ENCODE peak calls at places on chromosomes 2 and 18, in four cellular contexts. One of them, this sample, is unnamed.
A peak's percentile ranks its signal among the peaks of the same experiment; 100 is the strongest.

GRCh38 chr2:191020221-191020741 is 6.3 kb upstream of the STAT1 start:
- DNase-seq in SK-N-SH: peak; percentile 98
- DNase-seq in HepG2: peak; percentile 96
- DNase-seq in stomach: peak; percentile 95
- DNase-seq in this sample: peak; percentile 93

GRCh38 chr2:8779795-8780194 is 57.6 kb downstream of the KIDINS220 start:
- DNase-seq in stomach: no peak
- DNase-seq in HepG2: no peak
- DNase-seq in SK-N-SH: no peak
- DNase-seq in this sample: no peak

GRCh38 chr18:6677086-6677485 is 52.4 kb upstream of the ARHGAP28 start:
- DNase-seq in stomach: no peak
- DNase-seq in SK-N-SH: no peak
- DNase-seq in HepG2: no peak
- DNase-seq in this sample: no peak

GRCh38 chr2:19140463-19141208 is 217.8 kb downstream of the OSR1 start:
- DNase-seq in SK-N-SH: no peak
- DNase-seq in HepG2: peak; percentile 99
- DNase-seq in stomach: no peak
- DNase-seq in this sample: no peak

GRCh38 chr2:232419245-232420072 is 12.8 kb downstream of the ALPG start:
- DNase-seq in stomach: no peak
- DNase-seq in SK-N-SH: peak; percentile 40
- DNase-seq in HepG2: no peak
- DNase-seq in this sample: no peak

GRCh38 chr2:29323301-29323700 is 208.1 kb downstream of the CLIP4 start:
- DNase-seq in SK-N-SH: no peak
- DNase-seq in HepG2: no peak
- DNase-seq in stomach: no peak
- DNase-seq in this sample: no peak

GRCh38 chr2:16123881-16124780 is 183.8 kb downstream of the MYCN start:
- DNase-seq in stomach: no peak
- DNase-seq in HepG2: no peak
- DNase-seq in SK-N-SH: peak; percentile 17
- DNase-seq in this sample: no peak

GRCh38 chr2:233929352-233929843 is 12.2 kb downstream of the TRPM8 start:
- DNase-seq in HepG2: no peak
- DNase-seq in stomach: no peak
- DNase-seq in SK-N-SH: no peak
- DNase-seq in this sample: no peak

GRCh38 chr2:168194784-168195522 is 52.4 kb downstream of the STK39 start:
- DNase-seq in HepG2: no peak
- DNase-seq in SK-N-SH: peak; percentile 44
- DNase-seq in stomach: no peak
- DNase-seq in this sample: no peak

GRCh38 chr2:25079050-25079635 is 37.3 kb downstream of the EFR3B start:
- DNase-seq in HepG2: no peak
- DNase-seq in stomach: no peak
- DNase-seq in SK-N-SH: no peak
- DNase-seq in this sample: no peak
- H3K4me3 ChIP-seq in HepG2: no peak overlapping the region
- H3K4me3 ChIP-seq in stomach: no peak overlapping the region
- H3K4me3 ChIP-seq in SK-N-SH: no peak overlapping the region
- H3K4me3 ChIP-seq in this sample: no peak overlapping the region

GRCh38 chr2:62801814-62802524 is 96.5 kb downstream of the EHBP1 start:
- DNase-seq in stomach: no peak
- DNase-seq in SK-N-SH: no peak
- DNase-seq in HepG2: no peak
- DNase-seq in this sample: no peak
- H3K4me3 ChIP-seq in stomach: no peak overlapping the region
- H3K4me3 ChIP-seq in SK-N-SH: no peak overlapping the region
- H3K4me3 ChIP-seq in HepG2: no peak overlapping the region
- H3K4me3 ChIP-seq in this sample: no peak overlapping the region

DNA sequence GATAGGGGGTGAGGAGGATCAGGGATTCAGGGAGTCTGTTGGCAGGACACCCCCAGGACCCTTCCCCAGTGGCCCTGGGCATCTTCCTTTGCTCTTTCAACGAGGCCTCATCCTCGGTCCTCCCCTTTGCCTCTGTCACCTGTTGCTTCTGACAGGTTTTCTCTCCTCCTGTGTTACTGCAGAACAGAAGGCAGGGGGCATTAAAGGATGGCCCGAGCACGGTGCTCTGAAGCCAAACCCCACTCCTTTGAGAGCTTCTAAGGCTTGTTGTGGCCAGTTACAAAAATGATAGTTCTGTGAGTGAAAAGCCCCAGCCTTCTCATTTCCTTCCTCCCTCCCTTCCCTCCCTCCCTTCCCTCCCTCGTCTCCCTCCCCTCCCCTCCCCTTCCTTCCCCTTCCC is 82.5 kb downstream of the THNSL2 start:
- DNase-seq in HepG2: no peak
- DNase-seq in SK-N-SH: no peak
- DNase-seq in stomach: no peak
- DNase-seq in this sample: no peak
- H3K4me3 ChIP-seq in HepG2: no peak overlapping the region
- H3K4me3 ChIP-seq in SK-N-SH: no peak overlapping the region
- H3K4me3 ChIP-seq in stomach: no peak overlapping the region
- H3K4me3 ChIP-seq in this sample: no peak overlapping the region

DNA sequence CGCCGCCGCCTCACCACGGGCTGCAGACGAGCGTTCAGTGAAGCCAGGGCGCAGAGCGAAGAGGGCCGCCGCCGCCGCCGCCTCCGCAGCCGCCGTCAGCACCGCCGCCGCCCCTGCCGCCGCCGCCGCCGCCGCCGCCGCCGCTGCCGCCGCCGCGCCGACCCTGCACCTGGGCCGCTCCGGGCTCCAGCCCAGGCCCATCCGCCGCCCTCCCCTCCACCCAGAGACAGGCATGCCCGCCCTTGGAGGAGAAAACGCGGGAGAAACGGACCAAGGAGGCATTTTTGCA is 3.0 kb downstream of the POU3F3 start:
- DNase-seq in stomach: no peak
- DNase-seq in SK-N-SH: no peak
- DNase-seq in HepG2: no peak
- DNase-seq in this sample: no peak
- H3K4me3 ChIP-seq in stomach: peak overlapping the region; percentile 37
- H3K4me3 ChIP-seq in SK-N-SH: no peak overlapping the region
- H3K4me3 ChIP-seq in HepG2: no peak overlapping the region
- H3K4me3 ChIP-seq in this sample: no peak overlapping the region

GRCh38 chr2:30969006-30969405 is 161.8 kb upstream of the CAPN13 start:
- DNase-seq in stomach: no peak
- DNase-seq in SK-N-SH: no peak
- DNase-seq in HepG2: no peak
- DNase-seq in this sample: no peak

GRCh38 chr2:30975156-30975555 is 163.1 kb downstream of the GALNT14 start:
- DNase-seq in HepG2: no peak
- DNase-seq in stomach: no peak
- DNase-seq in SK-N-SH: no peak
- DNase-seq in this sample: no peak

DNA sequence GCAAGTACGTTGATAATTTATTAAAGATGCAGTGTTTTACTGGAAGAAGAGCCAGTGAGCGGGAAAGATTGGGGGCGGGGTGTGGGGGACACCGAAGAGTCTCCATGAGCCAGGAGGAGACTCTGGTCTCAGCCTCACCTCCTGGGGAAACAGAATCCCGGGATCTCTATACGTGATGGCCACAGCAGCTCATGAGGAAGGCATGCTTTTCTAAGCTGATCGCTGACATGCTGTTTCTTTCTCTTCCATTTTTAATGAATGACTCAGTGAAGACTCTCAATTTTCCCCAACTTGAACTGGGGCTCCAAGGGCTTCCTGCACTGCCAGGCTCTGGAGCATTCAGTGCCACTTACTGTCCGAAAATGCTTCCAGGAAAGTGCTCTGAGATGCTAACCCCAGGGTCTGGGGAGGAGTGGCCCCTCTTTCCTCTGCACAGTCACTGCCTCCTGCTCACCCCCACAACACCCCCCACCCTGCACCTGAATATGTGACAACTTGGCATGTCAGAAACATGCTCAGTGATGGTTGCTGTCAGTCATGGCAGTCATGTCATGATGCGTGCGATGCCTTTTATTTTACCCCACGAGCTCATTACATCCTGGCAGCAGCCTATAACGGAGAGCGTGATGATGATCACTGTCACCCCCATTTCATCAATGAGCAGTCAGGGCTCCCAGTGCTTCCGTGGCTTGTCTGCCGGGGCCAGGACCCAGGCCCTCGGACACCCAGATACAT is 164.2 kb upstream of the CAPN13 start:
- DNase-seq in stomach: no peak
- DNase-seq in HepG2: no peak
- DNase-seq in SK-N-SH: no peak
- DNase-seq in this sample: no peak
- H3K4me3 ChIP-seq in stomach: no peak overlapping the region
- H3K4me3 ChIP-seq in HepG2: no peak overlapping the region
- H3K4me3 ChIP-seq in SK-N-SH: no peak overlapping the region
- H3K4me3 ChIP-seq in this sample: no peak overlapping the region

GRCh38 chr2:73980566-73980965 is 4.1 kb upstream of the TET3 start:
- DNase-seq in stomach: no peak
- DNase-seq in HepG2: peak; percentile 66
- DNase-seq in SK-N-SH: no peak
- DNase-seq in this sample: no peak
- H3K4me3 ChIP-seq in stomach: no peak overlapping the region
- H3K4me3 ChIP-seq in HepG2: no peak overlapping the region
- H3K4me3 ChIP-seq in SK-N-SH: no peak overlapping the region
- H3K4me3 ChIP-seq in this sample: peak overlapping the region; percentile 52

This sample was measured in heart right ventricle.